ENCODE peak calls at places on chromosomes 6 and 20, in seven cellular contexts. H, B, V, N, C, Z and G are unnamed samples.

GRCh38 chr20:43988867-43989266 is 74.2 kb downstream of the TOX2 start:
- DNase-seq in H (peak), B (no peak), V (no peak), N (no peak), C (no peak), Z (no peak), G (peak)

GRCh38 chr6:8043221-8043620 is 21.0 kb downstream of the BLOC1S5 start:
- DNase-seq in H (no peak), B (no peak), V (no peak), N (no peak), C (no peak), Z (no peak), G (peak)

GRCh38 chr6:5697508-5697907 is 309.2 kb downstream of the NRN1 start:
- DNase-seq in H (no peak), B (no peak), V (no peak), N (no peak), C (no peak), Z (no peak), G (no peak)

GRCh38 chr20:58233881-58234528 is 5.6 kb upstream of the ANKRD60 start:
- DNase-seq in H (no peak), B (no peak), V (no peak), N (no peak), C (peak), Z (no peak), G (no peak)

GRCh38 chr6:42555477-42556457 is 8.1 kb upstream of the UBR2 start:
- DNase-seq in H (no peak), B (no peak), V (no peak), N (no peak), C (no peak), Z (no peak), G (peak)

GRCh38 chr20:54200487-54201267 is 7.2 kb upstream of the PFDN4 start:
- DNase-seq in H (no peak), B (peak), V (no peak), N (no peak), C (no peak), Z (no peak), G (no peak)

GRCh38 chr20:50219520-50220086 is 29.0 kb downstream of the CEBPB start:
- DNase-seq in H (no peak), B (no peak), V (no peak), N (no peak), C (no peak), Z (no peak), G (no peak)

GRCh38 chr20:51492167-51493092 is 50.1 kb downstream of the NFATC2 start:
- DNase-seq in H (no peak), B (no peak), V (peak), N (no peak), C (peak), Z (peak), G (no peak)

GRCh38 chr6:36752886-36753506 is 55.4 kb downstream of the RAB44 start:
- DNase-seq in H (no peak), B (no peak), V (no peak), N (no peak), C (no peak), Z (no peak), G (no peak)

GRCh38 chr6:130314271-130314670 is 51.5 kb upstream of the TMEM200A start:
- DNase-seq in H (no peak), B (no peak), V (no peak), N (no peak), C (no peak), Z (no peak), G (no peak)

GRCh38 chr6:25270559-25270958 is 8.6 kb upstream of the CARMIL1 start:
- DNase-seq in H (no peak), B (no peak), V (no peak), N (no peak), C (no peak), Z (no peak), G (no peak)

GRCh38 chr6:170151235-170152110 is 139.4 kb downstream of the DLL1 start:
- DNase-seq in H (no peak), B (no peak), V (no peak), N (no peak), C (no peak), Z (no peak), G (no peak)

GRCh38 chr6:91664327-91664959 is 1077.6 kb upstream of the MAP3K7 start:
- DNase-seq in H (no peak), B (no peak), V (no peak), N (no peak), C (no peak), Z (no peak), G (no peak)

GRCh38 chr6:143973097-143973979 is 34.7 kb downstream of the PLAGL1 start:
- DNase-seq in H (no peak), B (no peak), V (no peak), N (no peak), C (no peak), Z (no peak), G (no peak)

GRCh38 chr6:156777866-156778614 is 862 bp downstream of the ARID1B start:
- DNase-seq in H (peak), B (no peak), V (no peak), N (no peak), C (peak), Z (peak), G (peak)

GRCh38 chr6:104680539-104680938 is 179.2 kb downstream of the HACE1 start:
- DNase-seq in H (no peak), B (no peak), V (no peak), N (no peak), C (no peak), Z (no peak), G (no peak)

GRCh38 chr6:36126553-36127458 is 3.5 kb upstream of the MAPK13 start:
- DNase-seq in H (peak), B (no peak), V (no peak), N (no peak), C (no peak), Z (no peak), G (peak)

GRCh38 chr20:10715035-10715434 is 41.2 kb upstream of the JAG1 start:
- DNase-seq in H (peak), B (no peak), V (no peak), N (no peak), C (no peak), Z (no peak), G (peak)

GRCh38 chr20:36542019-36542488 is 735 bp downstream of the MYL9 start:
- DNase-seq in H (peak), B (no peak), V (no peak), N (no peak), C (peak), Z (no peak), G (peak)